ENCODE peak calls at places on chromosomes 12 and 14, in ten cellular contexts. C is tibial artery, J is OCI-LY7, E is fibroblast of pulmonary artery, R is uterus, I is tibial nerve, X is psoas muscle, B is PC-9, Z is dorsolateral prefrontal cortex, L is HCT116. M is an unnamed sample.

GRCh38 chr12:99232324-99232723 is 415.2 kb upstream of the GARIN6 start:
- DNase-seq in C (no peak), J (no peak), E (no peak), R (no peak), I (no peak), X (no peak), B (no peak), Z (no peak), L (no peak), M (no peak)

GRCh38 chr14:30528119-30528518 is 30.8 kb upstream of the G2E3 start:
- DNase-seq in C (no peak), J (no peak), E (peak), R (no peak), I (no peak), X (no peak), B (no peak), Z (no peak), L (no peak), M (no peak)

GRCh38 chr14:96206461-96206860 is 1.8 kb downstream of the BDKRB2 start:
- DNase-seq in C (no peak), J (peak), E (no peak), R (no peak), I (no peak), X (no peak), B (peak), Z (no peak), L (no peak), M (peak)

GRCh38 chr12:44225128-44225527 is 389.2 kb downstream of the TMEM117 start:
- DNase-seq in C (no peak), J (no peak), E (peak), R (no peak), I (no peak), X (no peak), B (no peak), Z (no peak), L (no peak), M (no peak)

GRCh38 chr12:107912421-107913004 is 138.0 kb downstream of the ASCL4 start:
- DNase-seq in C (no peak), J (peak), E (peak), R (no peak), I (no peak), X (peak), B (peak), Z (peak), L (peak), M (no peak)

GRCh38 chr12:2792670-2793500 is 1.9 kb upstream of the FKBP4 start:
- DNase-seq in C (no peak), J (no peak), E (no peak), R (no peak), I (no peak), X (no peak), B (no peak), Z (no peak), L (no peak), M (no peak)

GRCh38 chr12:111673503-111673902 is 12.3 kb downstream of the BRAP start:
- DNase-seq in C (no peak), J (peak), E (peak), R (no peak), I (no peak), X (no peak), B (no peak), Z (no peak), L (peak), M (no peak)

GRCh38 chr14:78363008-78363407 is 192.8 kb downstream of the NRXN3 start:
- DNase-seq in C (no peak), J (no peak), E (no peak), R (no peak), I (no peak), X (no peak), B (no peak), Z (no peak), L (no peak), M (no peak)

GRCh38 chr12:49198431-49199155 is 9.7 kb upstream of the TUBA1A start:
- DNase-seq in C (peak), J (no peak), E (peak), R (peak), I (no peak), X (peak), B (peak), Z (peak), L (no peak), M (no peak)

GRCh38 chr14:74954232-74954946 is 1.0 kb downstream of the PGF start:
- DNase-seq in C (peak), J (no peak), E (no peak), R (no peak), I (no peak), X (no peak), B (peak), Z (no peak), L (no peak), M (no peak)

GRCh38 chr14:103189481-103190470 is 66.5 kb downstream of the TNFAIP2 start:
- DNase-seq in C (no peak), J (no peak), E (no peak), R (no peak), I (no peak), X (no peak), B (no peak), Z (no peak), L (no peak), M (no peak)

GRCh38 chr12:42692749-42693148 is 103.2 kb upstream of the PRICKLE1 start:
- DNase-seq in C (no peak), J (no peak), E (no peak), R (no peak), I (no peak), X (no peak), B (no peak), Z (no peak), L (no peak), M (no peak)

GRCh38 chr12:88706286-88706685 is 126.0 kb upstream of the KITLG start:
- DNase-seq in C (no peak), J (no peak), E (peak), R (no peak), I (no peak), X (no peak), B (no peak), Z (no peak), L (no peak), M (no peak)

GRCh38 chr12:15650399-15651128 is 138.6 kb downstream of the EPS8 start:
- DNase-seq in C (no peak), J (no peak), E (no peak), R (no peak), I (no peak), X (no peak), B (no peak), Z (no peak), L (no peak), M (no peak)

GRCh38 chr12:104870797-104871196 is 87.3 kb downstream of the SLC41A2 start:
- DNase-seq in C (no peak), J (no peak), E (no peak), R (no peak), I (no peak), X (no peak), B (no peak), Z (no peak), L (no peak), M (no peak)

GRCh38 chr12:90520002-90520734 is 434.8 kb downstream of the CCER1 start:
- DNase-seq in C (no peak), J (no peak), E (no peak), R (no peak), I (no peak), X (no peak), B (no peak), Z (no peak), L (no peak), M (no peak)

GRCh38 chr14:90427848-90428426 is 31.1 kb downstream of the CALM1 start:
- DNase-seq in C (no peak), J (no peak), E (no peak), R (no peak), I (no peak), X (no peak), B (no peak), Z (no peak), L (no peak), M (no peak)

GRCh38 chr14:24110485-24110884 is 4.1 kb upstream of the DCAF11 start:
- DNase-seq in C (no peak), J (no peak), E (no peak), R (no peak), I (no peak), X (no peak), B (no peak), Z (no peak), L (no peak), M (no peak)

GRCh38 chr12:24480766-24481449 is 468.0 kb downstream of the BCAT1 start:
- DNase-seq in C (no peak), J (no peak), E (no peak), R (no peak), I (no peak), X (no peak), B (no peak), Z (no peak), L (no peak), M (no peak)

GRCh38 chr14:97445367-97445766 is 648.2 kb downstream of the VRK1 start:
- DNase-seq in C (no peak), J (no peak), E (no peak), R (no peak), I (no peak), X (no peak), B (no peak), Z (no peak), L (no peak), M (no peak)

GRCh38 chr14:97442363-97442762 is 645.2 kb downstream of the VRK1 start:
- DNase-seq in C (no peak), J (no peak), E (no peak), R (no peak), I (no peak), X (no peak), B (no peak), Z (no peak), L (no peak), M (no peak)

GRCh38 chr14:97443412-97443811 is 646.2 kb downstream of the VRK1 start:
- DNase-seq in C (no peak), J (no peak), E (no peak), R (no peak), I (no peak), X (no peak), B (no peak), Z (no peak), L (no peak), M (no peak)

GRCh38 chr14:97444248-97444647 is 647.1 kb downstream of the VRK1 start:
- DNase-seq in C (no peak), J (no peak), E (no peak), R (no peak), I (no peak), X (no peak), B (no peak), Z (no peak), L (no peak), M (no peak)

GRCh38 chr14:97446087-97446486 is 648.9 kb downstream of the VRK1 start:
- DNase-seq in C (no peak), J (no peak), E (no peak), R (no peak), I (no peak), X (no peak), B (no peak), Z (no peak), L (no peak), M (no peak)
- TF ChIP-seq CTCF in C (no peak), J (peak), E (no peak), R (no peak), I (no peak), X (no peak), B (no peak), Z (no peak), L (no peak), M (no peak)

GRCh38 chr12:57549909-57550627 is at the start of gene KIF5A:
- DNase-seq in C (peak), J (peak), E (no peak), R (no peak), I (no peak), X (no peak), B (no peak), Z (peak), L (no peak), M (peak)

GRCh38 chr12:57547366-57548315 is 649 bp upstream of the DCTN2 start:
- DNase-seq in C (no peak), J (no peak), E (no peak), R (no peak), I (no peak), X (no peak), B (no peak), Z (no peak), L (no peak), M (no peak)

GRCh38 chr12:57550628-57551549 is 1.0 kb downstream of the KIF5A start:
- DNase-seq in C (peak), J (no peak), E (no peak), R (no peak), I (no peak), X (no peak), B (no peak), Z (no peak), L (no peak), M (no peak)

GRCh38 chr12:57548488-57548887 is 1.4 kb upstream of the KIF5A start:
- DNase-seq in C (peak), J (no peak), E (no peak), R (no peak), I (no peak), X (no peak), B (no peak), Z (no peak), L (no peak), M (no peak)

DNA sequence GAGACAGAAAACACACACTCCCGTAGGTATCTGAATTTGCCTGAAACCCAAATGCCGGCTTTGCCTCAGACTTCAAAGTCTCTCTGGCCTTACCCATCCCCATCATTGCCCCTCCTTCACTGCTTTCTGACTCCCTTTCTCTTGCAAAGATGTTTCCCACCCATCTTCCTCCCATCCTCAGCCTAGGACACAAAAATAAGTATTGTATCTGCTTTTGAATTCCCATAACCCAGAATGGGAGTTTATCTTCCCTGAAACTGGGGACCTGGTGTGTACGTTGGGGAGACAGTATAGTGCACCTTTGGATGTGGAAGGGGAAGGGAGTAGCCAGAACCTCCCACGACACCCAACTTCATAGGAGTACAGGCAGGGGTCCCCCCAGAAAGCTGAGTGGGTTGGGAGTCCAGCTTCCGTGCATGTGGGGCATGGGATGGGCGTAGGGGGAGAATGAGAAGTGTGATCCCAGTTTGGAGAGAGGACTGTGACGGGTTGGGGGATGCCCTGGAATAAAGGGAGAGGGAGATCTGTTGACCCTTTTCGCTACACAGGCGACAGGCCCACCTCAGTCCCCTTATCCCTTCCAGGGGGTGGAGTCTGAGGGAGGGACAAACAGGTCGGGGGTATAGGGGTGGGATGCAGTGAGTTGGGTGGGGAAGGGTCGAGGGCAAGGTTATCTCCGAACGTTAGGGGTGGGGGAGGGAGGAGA is 488 bp upstream of the KIF5A start:
- DNase-seq in C (peak), J (no peak), E (no peak), R (no peak), I (no peak), X (no peak), B (no peak), Z (no peak), L (no peak), M (no peak)
- H3K4me3 ChIP-seq in C (peak), J (peak), E (no peak), R (peak), I (peak), X (peak), B (no peak), Z (peak), L (peak), M (peak)

DNA sequence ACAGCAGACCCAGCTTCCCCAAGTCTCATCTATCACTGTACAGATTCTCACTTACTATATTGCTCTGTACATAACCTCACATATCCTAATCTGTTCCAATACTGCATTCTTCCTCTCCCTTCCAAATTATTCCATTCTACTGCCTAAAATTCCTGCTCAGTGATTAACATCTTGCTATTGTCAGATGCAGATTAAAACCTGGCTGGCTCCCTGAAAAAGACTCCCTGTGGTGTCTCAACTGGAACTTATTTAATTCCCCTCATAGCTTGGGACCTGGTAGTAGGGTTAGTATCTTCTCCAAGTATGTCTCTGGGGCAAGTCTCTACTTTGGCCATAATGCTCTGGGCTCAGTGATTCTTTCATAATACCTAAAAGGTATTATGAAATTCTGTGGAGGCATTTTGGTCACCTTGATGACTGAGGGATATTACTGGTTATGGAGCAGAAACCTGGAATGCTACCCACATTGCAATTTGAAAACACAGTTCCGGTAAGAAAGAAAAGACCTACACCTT is 55.8 kb downstream of the PAWR start:
- DNase-seq in C (no peak), J (no peak), E (peak), R (no peak), I (no peak), X (no peak), B (no peak), Z (no peak), L (no peak), M (no peak)
- TF ChIP-seq CTCF in C (no peak), J (no peak), E (no peak), R (no peak), I (no peak), X (no peak), B (no peak), Z (no peak), L (no peak), M (no peak)

DNA sequence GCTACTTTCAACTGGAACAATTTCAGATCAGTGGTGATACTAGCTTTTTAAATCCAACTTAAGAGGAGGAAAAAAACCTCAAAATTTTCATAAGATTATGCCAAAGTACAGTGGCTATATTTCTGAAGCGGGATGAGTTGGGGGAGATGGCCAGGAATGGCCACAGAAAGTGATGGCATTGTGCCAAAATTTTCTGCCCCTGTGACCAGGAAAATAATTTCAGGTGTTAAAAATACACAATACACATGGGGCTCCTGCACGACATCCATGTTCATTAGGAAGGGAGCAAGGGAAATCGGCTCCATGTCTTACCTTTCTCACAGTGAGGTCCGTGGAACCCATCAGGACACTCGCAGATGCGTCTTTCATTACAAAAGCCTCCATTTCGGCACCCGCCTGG is 53.7 kb downstream of the WIF1 start:
- DNase-seq in C (no peak), J (no peak), E (no peak), R (no peak), I (no peak), X (no peak), B (no peak), Z (no peak), L (no peak), M (no peak)
- H3K4me3 ChIP-seq in C (no peak), J (no peak), E (no peak), R (no peak), I (no peak), X (no peak), B (no peak), Z (no peak), L (no peak), M (no peak)

GRCh38 chr12:6352198-6353173 is 10.6 kb upstream of the TNFRSF1A start:
- DNase-seq in C (no peak), J (peak), E (no peak), R (no peak), I (no peak), X (no peak), B (no peak), Z (no peak), L (no peak), M (peak)

GRCh38 chr12:6354539-6355393 is 12.9 kb upstream of the TNFRSF1A start:
- DNase-seq in C (no peak), J (no peak), E (no peak), R (no peak), I (no peak), X (no peak), B (no peak), Z (no peak), L (no peak), M (peak)

GRCh38 chr12:6356374-6356820 is 14.5 kb upstream of the TNFRSF1A start:
- DNase-seq in C (no peak), J (peak), E (no peak), R (no peak), I (no peak), X (no peak), B (no peak), Z (no peak), L (no peak), M (peak)

GRCh38 chr12:6358886-6359285 is 16.5 kb downstream of the SCNN1A start:
- DNase-seq in C (no peak), J (no peak), E (no peak), R (no peak), I (no peak), X (no peak), B (no peak), Z (no peak), L (no peak), M (no peak)

GRCh38 chr12:6355491-6356373 is 13.9 kb upstream of the TNFRSF1A start:
- DNase-seq in C (no peak), J (peak), E (no peak), R (no peak), I (no peak), X (no peak), B (no peak), Z (no peak), L (no peak), M (peak)
- TF ChIP-seq CTCF in C (no peak), J (peak), E (no peak), R (no peak), I (no peak), X (no peak), B (no peak), Z (no peak), L (peak), M (no peak)

GRCh38 chr12:54054442-54055332 is 1.1 kb downstream of the HOXC4 start:
- DNase-seq in C (no peak), J (peak), E (no peak), R (no peak), I (no peak), X (no peak), B (no peak), Z (no peak), L (no peak), M (no peak)
- H3K4me3 ChIP-seq in C (peak), J (peak), E (peak), R (peak), I (peak), X (peak), B (no peak), Z (peak), L (no peak), M (no peak)

DNA sequence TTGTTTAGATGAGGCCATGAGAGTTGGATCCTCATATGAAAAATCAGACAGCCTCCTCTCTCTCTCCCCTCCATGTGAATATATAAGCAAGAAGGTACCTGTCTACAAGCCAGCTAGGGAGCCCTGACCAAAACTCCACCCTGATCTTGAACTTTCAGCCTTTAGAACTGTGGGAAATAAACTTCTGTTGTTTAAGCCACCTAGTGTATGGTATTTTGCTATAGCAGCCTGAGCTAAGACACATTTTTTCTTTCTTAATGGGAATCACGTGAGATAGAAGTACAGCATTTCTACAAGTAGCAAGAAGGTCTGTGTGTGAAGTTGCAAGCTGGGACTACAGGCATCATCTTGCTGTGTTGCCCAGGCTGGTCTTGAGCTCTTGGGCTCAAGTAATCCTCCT is 16.3 kb upstream of the ABHD12B start:
- DNase-seq in C (no peak), J (no peak), E (peak), R (no peak), I (no peak), X (no peak), B (no peak), Z (no peak), L (no peak), M (no peak)
- TF ChIP-seq CTCF in C (no peak), J (no peak), E (peak), R (no peak), I (no peak), X (no peak), B (no peak), Z (no peak), L (no peak), M (no peak)

DNA sequence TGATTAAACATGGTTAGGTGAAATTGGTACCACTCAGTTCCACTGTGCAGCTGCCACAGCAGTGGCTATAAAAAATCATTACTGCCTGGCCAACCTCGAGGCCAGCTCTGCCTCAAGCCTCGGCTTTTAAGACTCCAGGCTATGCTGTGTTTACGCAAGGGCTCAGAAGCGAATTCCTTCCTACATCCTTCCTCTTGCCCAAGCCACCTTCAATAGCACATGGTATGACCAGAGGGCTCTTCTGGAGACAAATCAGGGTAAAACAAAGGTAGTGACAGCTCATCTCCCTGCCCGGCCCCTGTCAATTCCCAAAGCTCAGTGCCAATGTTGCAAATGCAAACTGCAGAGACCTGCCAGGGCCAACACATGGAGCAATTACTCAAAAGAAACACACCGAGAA is 31.9 kb downstream of the NUAK1 start:
- DNase-seq in C (no peak), J (no peak), E (peak), R (no peak), I (no peak), X (no peak), B (peak), Z (no peak), L (no peak), M (no peak)
- H3K4me3 ChIP-seq in C (no peak), J (no peak), E (no peak), R (no peak), I (no peak), X (no peak), B (no peak), Z (peak), L (no peak), M (no peak)

M was measured in kidney.